ENCODE peak calls at places on chromosomes 11 and 22, in four cellular contexts. N is B cell, J is fibroblast of the aortic adventitia, Q is cardiac muscle cell. T is an unnamed sample.

GRCh38 chr22:41092847-41093371 is 517 bp downstream of the EP300 start:
- DNase-seq in N (no peak), J (peak), Q (peak), T (no peak)

GRCh38 chr11:45974806-45975205 is 52.4 kb downstream of the LARGE2 start:
- DNase-seq in N (no peak), J (peak), Q (no peak), T (no peak)

GRCh38 chr11:93605638-93606037 is 55.8 kb upstream of the CEP295 start:
- DNase-seq in N (no peak), J (no peak), Q (no peak), T (no peak)

GRCh38 chr11:14308114-14308896 is 50.7 kb downstream of the RRAS2 start:
- DNase-seq in N (no peak), J (peak), Q (peak), T (no peak)

GRCh38 chr11:116219171-116219635 is 553.6 kb downstream of the BUD13 start:
- DNase-seq in N (no peak), J (no peak), Q (no peak), T (no peak)

GRCh38 chr11:8867035-8867434 is 44.0 kb upstream of the AKIP1 start:
- DNase-seq in N (no peak), J (peak), Q (peak), T (no peak)

GRCh38 chr11:66864924-66865697 is 8.2 kb downstream of the LRFN4 start:
- DNase-seq in N (no peak), J (peak), Q (no peak), T (no peak)

GRCh38 chr11:57432714-57433163 is 5.8 kb upstream of the SLC43A3 start:
- DNase-seq in N (no peak), J (peak), Q (peak), T (no peak)

GRCh38 chr11:10305964-10306918 is 1.4 kb downstream of the ADM start:
- DNase-seq in N (peak), J (no peak), Q (peak), T (peak)

GRCh38 chr11:7635137-7635536 is 38.2 kb downstream of the CYB5R2 start:
- DNase-seq in N (no peak), J (no peak), Q (no peak), T (no peak)

GRCh38 chr11:35949242-35949641 is 5.4 kb downstream of the LDLRAD3 start:
- DNase-seq in N (no peak), J (no peak), Q (no peak), T (no peak)

GRCh38 chr22:21926728-21927127 is 25.9 kb downstream of the PPM1F start:
- DNase-seq in N (no peak), J (no peak), Q (no peak), T (no peak)

GRCh38 chr11:16739326-16739875 is 954 bp downstream of the C11orf58 start:
- DNase-seq in N (no peak), J (peak), Q (peak), T (no peak)

GRCh38 chr22:20422965-20423635 is 14.5 kb downstream of the SCARF2 start:
- DNase-seq in N (peak), J (peak), Q (no peak), T (no peak)

GRCh38 chr11:72641900-72642814 is 32.1 kb downstream of the PDE2A start:
- DNase-seq in N (peak), J (no peak), Q (peak), T (peak)

GRCh38 chr11:46981429-46981828 is 44.9 kb downstream of the CSTPP1 start:
- DNase-seq in N (no peak), J (no peak), Q (no peak), T (no peak)

GRCh38 chr22:26170795-26171194 is 1.5 kb downstream of the SEZ6L start:
- DNase-seq in N (no peak), J (no peak), Q (no peak), T (no peak)

GRCh38 chr11:72257551-72257950 is 13.6 kb upstream of the PHOX2A start:
- DNase-seq in N (no peak), J (no peak), Q (no peak), T (no peak)

GRCh38 chr22:46108564-46109473 is 41.5 kb upstream of the PPARA start:
- DNase-seq in N (no peak), J (peak), Q (peak), T (no peak)

GRCh38 chr11:1994121-1994520 is 3.5 kb downstream of the H19 start:
- DNase-seq in N (no peak), J (no peak), Q (no peak), T (no peak)

GRCh38 chr11:1874406-1875092 is 17.1 kb downstream of the PRR33 start:
- DNase-seq in N (peak), J (no peak), Q (no peak), T (no peak)

GRCh38 chr22:41584881-41585280 is 4.8 kb downstream of the PMM1 start:
- DNase-seq in N (no peak), J (no peak), Q (no peak), T (no peak)

GRCh38 chr11:127055240-127055639 is 54.7 kb upstream of the KIRREL3 start:
- DNase-seq in N (no peak), J (no peak), Q (no peak), T (no peak)

T was measured in GM10248.